ENCODE peak calls at places on chromosomes 16 and 17, in four cellular contexts. C is GM12878, U is HepG2, E is K562. Z is an unnamed sample.

GRCh38 chr16:72848759-72849664 is 198.9 kb downstream of the ZFHX3 start:
- DNase-seq in E (no peak), U (no peak), C (no peak), Z (peak)

GRCh38 chr17:67491009-67491677 is 114.1 kb downstream of the PITPNC1 start:
- DNase-seq in E (no peak), U (peak), C (no peak), Z (peak)

GRCh38 chr16:16029431-16030011 is 80.1 kb downstream of the ABCC1 start:
- DNase-seq in E (no peak), U (no peak), C (no peak), Z (no peak)

GRCh38 chr17:65627892-65628622 is 66.6 kb upstream of the AXIN2 start:
- DNase-seq in U (peak), C (no peak), E (no peak), Z (no peak)

GRCh38 chr17:3907483-3908216 is 8.6 kb downstream of the P2RX1 start:
- DNase-seq in U (peak), E (no peak), C (no peak), Z (no peak)

GRCh38 chr16:59090501-59090900 is 356.4 kb upstream of the GOT2 start:
- DNase-seq in E (no peak), C (no peak), U (no peak), Z (no peak)

GRCh38 chr17:40810505-40810904 is 10.7 kb upstream of the KRT28 start:
- DNase-seq in U (peak), E (no peak), C (no peak), Z (no peak)

GRCh38 chr16:58022601-58023371 is 2.8 kb upstream of the MMP15 start:
- DNase-seq in E (no peak), U (no peak), C (no peak), Z (no peak)

GRCh38 chr16:67636713-67637112 is 8.2 kb upstream of the CARMIL2 start:
- DNase-seq in C (no peak), U (no peak), E (no peak), Z (no peak)

GRCh38 chr17:41167561-41167960 is 460 bp downstream of the KRTAP4-3 start:
- DNase-seq in E (no peak), U (no peak), C (no peak), Z (no peak)

DNA sequence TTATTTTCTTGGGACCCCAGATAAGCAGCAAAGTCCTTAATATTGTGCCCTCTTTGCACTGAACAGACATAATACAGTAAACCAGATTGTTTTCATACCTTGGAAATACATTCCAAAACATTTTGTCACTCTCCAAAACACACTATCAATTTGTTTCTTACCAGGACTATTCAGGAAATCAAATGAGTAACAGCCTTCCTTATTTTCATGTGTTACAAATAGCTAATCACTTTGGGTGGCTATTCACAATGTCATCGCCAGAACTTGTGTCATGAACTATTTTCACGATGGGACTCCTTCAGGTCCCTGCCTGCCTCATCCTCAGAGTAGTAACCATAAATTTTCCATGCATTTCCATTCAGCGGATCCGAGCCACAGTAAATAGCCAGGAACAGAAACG is 104.5 kb downstream of the MAP2K6 start:
- DNase-seq in C (no peak), U (no peak), E (no peak), Z (no peak)
- TF ChIP-seq ATF3 in C (no peak), U (no peak), E (no peak), Z (no peak)

GRCh38 chr16:23016372-23016771 is 132.9 kb downstream of the USP31 start:
- DNase-seq in E (no peak), U (no peak), C (peak), Z (no peak)

GRCh38 chr16:23020084-23020483 is 129.2 kb downstream of the USP31 start:
- DNase-seq in C (no peak), U (no peak), E (peak), Z (no peak)

GRCh38 chr16:23013484-23013883 is 135.8 kb downstream of the USP31 start:
- DNase-seq in C (no peak), E (no peak), U (peak), Z (peak)

GRCh38 chr16:23015580-23015979 is 133.7 kb downstream of the USP31 start:
- DNase-seq in C (peak), E (no peak), U (no peak), Z (no peak)

DNA sequence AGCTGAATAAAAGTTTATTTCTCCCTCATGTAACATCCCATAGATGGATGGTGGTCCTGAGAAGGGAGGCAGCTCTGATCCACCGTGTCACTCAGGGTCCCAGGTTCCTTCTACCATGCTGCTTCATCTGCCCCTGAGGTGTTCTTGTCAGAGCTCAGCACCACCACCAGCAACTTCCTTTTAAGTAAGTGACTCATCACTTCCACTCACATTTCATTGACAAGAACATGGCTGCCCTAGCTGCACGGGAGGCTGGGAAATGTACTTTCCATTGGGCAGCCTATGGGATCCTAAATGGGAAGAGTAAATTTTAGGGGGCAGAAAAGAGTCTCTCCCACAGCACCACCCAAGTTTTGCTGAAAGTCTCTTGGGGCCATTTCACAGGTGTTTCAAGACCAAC is 134.7 kb downstream of the USP31 start:
- DNase-seq in U (no peak), C (no peak), E (no peak), Z (no peak)
- TF ChIP-seq REST in U (no peak), C (peak), E (no peak), Z (peak)

GRCh38 chr17:83103938-83104311 is 24.5 kb downstream of the METRNL start:
- DNase-seq in U (no peak), C (no peak), E (no peak), Z (no peak)

GRCh38 chr17:83101805-83102480 is 22.5 kb downstream of the METRNL start:
- DNase-seq in E (no peak), C (no peak), U (no peak), Z (no peak)

GRCh38 chr17:83104577-83105505 is 25.4 kb downstream of the METRNL start:
- DNase-seq in C (no peak), E (no peak), U (no peak), Z (no peak)

GRCh38 chr17:83105512-83105911 is 26.1 kb downstream of the METRNL start:
- DNase-seq in U (no peak), E (no peak), C (no peak), Z (no peak)

DNA sequence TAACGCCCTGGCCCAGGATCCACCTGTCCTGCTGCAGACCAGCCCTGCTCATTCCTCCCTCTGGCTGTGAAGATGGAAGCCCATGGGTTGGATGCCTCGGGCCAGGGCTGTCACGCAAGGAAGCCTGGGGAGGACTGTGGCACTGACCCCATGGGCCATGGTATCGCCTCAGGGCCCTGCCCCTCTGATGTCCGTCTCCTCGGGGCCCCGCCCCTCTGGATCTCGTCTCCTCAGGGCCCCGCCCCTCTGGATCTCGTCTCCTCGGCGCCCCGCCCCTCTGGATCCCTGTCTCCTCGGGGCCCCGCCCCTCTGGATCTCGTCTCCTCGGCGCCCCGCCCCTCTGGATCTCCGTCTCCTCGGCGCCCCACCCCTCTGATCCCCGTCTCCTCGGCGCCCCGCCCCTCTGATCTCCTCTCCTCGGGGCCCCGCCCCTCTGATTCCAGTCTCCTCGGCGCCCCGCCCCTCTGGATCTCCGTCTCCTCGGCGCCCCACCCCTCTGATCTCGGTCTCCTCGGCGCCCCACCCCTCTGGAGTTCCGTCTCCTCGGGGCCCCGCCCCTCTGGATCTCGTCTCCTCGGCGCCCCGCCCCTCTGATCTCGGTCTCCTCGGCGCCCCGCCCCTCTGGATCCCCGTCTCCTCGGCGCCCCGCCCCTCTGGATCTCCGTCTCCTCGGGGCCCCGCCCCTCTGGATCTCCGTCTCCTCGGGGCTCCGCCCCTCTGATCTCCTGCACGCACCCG is 24.0 kb downstream of the METRNL start:
- DNase-seq in U (no peak), E (peak), C (no peak), Z (peak)
- TF ChIP-seq ZBTB33 in U (no peak), E (no peak), C (no peak), Z (no peak)

GRCh38 chr17:18021372-18021771 is 17.6 kb downstream of the ATPAF2 start:
- DNase-seq in U (no peak), E (no peak), C (no peak), Z (no peak)

GRCh38 chr17:18017958-18018357 is 21.0 kb downstream of the ATPAF2 start:
- DNase-seq in U (peak), C (no peak), E (no peak), Z (no peak)

GRCh38 chr17:18016426-18016825 is 22.5 kb downstream of the ATPAF2 start:
- DNase-seq in C (no peak), U (no peak), E (no peak), Z (no peak)

GRCh38 chr17:18018411-18018921 is 20.5 kb downstream of the ATPAF2 start:
- DNase-seq in C (no peak), E (no peak), U (no peak), Z (no peak)

GRCh38 chr17:18020971-18021370 is 18.0 kb downstream of the ATPAF2 start:
- DNase-seq in E (no peak), C (no peak), U (no peak), Z (no peak)
- TF ChIP-seq ATF3 in E (no peak), C (no peak), U (no peak), Z (no peak)

GRCh38 chr16:85640606-85641005 is 27.5 kb downstream of the GSE1 start:
- DNase-seq in U (no peak), C (no peak), E (no peak), Z (no peak)
- TF ChIP-seq REST in U (no peak), C (no peak), E (no peak), Z (no peak)

GRCh38 chr16:87186440-87186839 is 130.8 kb downstream of the C16orf95 start:
- DNase-seq in U (no peak), E (no peak), C (no peak), Z (no peak)
- TF ChIP-seq ZBTB33 in U (no peak), E (no peak), C (no peak), Z (no peak)

DNA sequence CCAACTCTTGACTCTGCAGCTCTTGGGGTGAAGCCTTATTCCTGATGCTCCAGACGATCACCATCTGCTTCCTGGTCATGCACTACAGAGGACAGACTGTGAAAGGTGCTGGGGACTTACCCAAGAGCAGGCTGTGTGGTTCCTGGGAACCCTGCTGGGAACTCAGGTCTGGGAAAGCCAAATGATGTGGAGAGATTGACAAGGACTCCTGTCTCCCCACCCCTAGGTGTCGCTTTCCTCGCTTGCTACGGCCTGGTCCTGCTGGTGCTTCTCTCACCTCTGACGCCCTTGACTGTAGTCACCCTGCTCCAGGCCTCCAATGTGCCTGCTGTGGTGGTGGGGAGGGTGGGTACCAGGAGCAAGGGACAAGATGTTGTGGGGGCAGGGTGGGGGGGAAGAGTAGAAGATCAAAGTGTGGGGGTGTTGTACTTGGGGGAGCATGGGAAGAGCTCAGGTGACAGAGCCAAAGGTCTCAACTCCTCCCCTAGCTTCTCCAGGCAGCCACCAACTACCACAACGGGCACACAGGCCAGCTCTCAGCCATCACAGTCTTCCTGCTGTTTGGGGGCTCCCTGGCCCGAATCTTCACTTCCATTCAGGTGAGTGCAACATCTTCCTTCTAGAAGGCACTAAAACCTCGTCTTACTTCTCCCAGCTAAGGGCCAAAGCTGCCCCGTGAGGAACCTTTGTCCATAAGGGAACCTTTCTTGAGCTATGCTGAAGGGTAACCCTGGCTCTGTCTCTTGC is 3.0 kb downstream of the SOX15 start:
- DNase-seq in U (peak), C (no peak), E (peak), Z (peak)
- TF ChIP-seq ATF3 in U (no peak), C (no peak), E (no peak), Z (no peak)

GRCh38 chr17:75273968-75274708 is 3.1 kb upstream of the MIF4GD start:
- DNase-seq in U (no peak), E (peak), C (no peak), Z (no peak)
- TF ChIP-seq REST in U (no peak), E (no peak), C (peak), Z (no peak)